ENCODE peak calls at places on chromosomes 2 and 18, in nine cellular contexts. N, O, G, B, D, W, U, E and S are unnamed samples.
A peak's percentile ranks its signal among the peaks of the same experiment; 100 is the strongest.

GRCh38 chr2:97677480-97677879 is 8.0 kb downstream of the C2orf92 start:
- DNase-seq in N (no peak), O (no peak), G (no peak), B (no peak), D (no peak), W (no peak), U (no peak), E (no peak), S (no peak)

GRCh38 chr18:32362484-32362883 is 108.2 kb downstream of the GAREM1 start:
- DNase-seq in N (no peak), O (no peak), G (no peak), B (no peak), D (no peak), W (no peak), U (no peak), E (peak; percentile 33), S (no peak)

GRCh38 chr2:33704352-33704751 is 105.3 kb upstream of the FAM98A start:
- DNase-seq in N (no peak), O (no peak), G (no peak), B (no peak), D (no peak), W (no peak), U (no peak), E (no peak), S (no peak)

GRCh38 chr2:240630771-240631560 is 5.7 kb downstream of the GPR35 start:
- DNase-seq in N (peak; percentile 32), O (no peak), G (no peak), B (no peak), D (peak; percentile 59), W (no peak), U (no peak), E (no peak), S (no peak)

GRCh38 chr2:88729061-88729745 is 37.7 kb downstream of the RPIA start:
- DNase-seq in N (no peak), O (no peak), G (no peak), B (no peak), D (no peak), W (no peak), U (no peak), E (peak; percentile 19), S (no peak)

GRCh38 chr2:241811952-241812729 is 3.1 kb downstream of the NEU4 start:
- DNase-seq in N (no peak), O (no peak), G (no peak), B (no peak), D (no peak), W (no peak), U (no peak), E (no peak), S (no peak)

GRCh38 chr2:163345795-163346573 is 389.8 kb downstream of the FIGN start:
- DNase-seq in N (no peak), O (no peak), G (no peak), B (no peak), D (no peak), W (no peak), U (peak; percentile 73), E (peak; percentile 66), S (peak; percentile 33)

GRCh38 chr2:149420053-149420963 is 89.9 kb downstream of the LYPD6 start:
- DNase-seq in N (no peak), O (no peak), G (no peak), B (no peak), D (no peak), W (no peak), U (peak; percentile 28), E (peak; percentile 39), S (no peak)

GRCh38 chr2:133667085-133667484 is 98.8 kb upstream of the NCKAP5 start:
- DNase-seq in N (no peak), O (no peak), G (no peak), B (no peak), D (no peak), W (no peak), U (no peak), E (peak; percentile 44), S (no peak)

GRCh38 chr2:239775623-239776440 is 249.3 kb downstream of the NDUFA10 start:
- DNase-seq in N (no peak), O (no peak), G (no peak), B (no peak), D (peak; percentile 45), W (no peak), U (no peak), E (no peak), S (no peak)

GRCh38 chr2:228689049-228689448 is 507.6 kb upstream of the SPHKAP start:
- DNase-seq in N (no peak), O (no peak), G (no peak), B (no peak), D (no peak), W (no peak), U (peak; percentile 70), E (peak; percentile 38), S (no peak)

GRCh38 chr2:216758431-216759155 is 63.2 kb upstream of the IGFBP5 start:
- DNase-seq in N (no peak), O (no peak), G (no peak), B (no peak), D (no peak), W (no peak), U (no peak), E (no peak), S (no peak)
- TF ChIP-seq CTCF in N (no peak), O (no peak), G (no peak), B (no peak), D (no peak), W (no peak), U (no peak), E (no peak), S (no peak)

GRCh38 chr18:55522011-55522410 is 66.0 kb downstream of the TCF4 start:
- DNase-seq in N (no peak), O (no peak), G (no peak), B (peak; percentile 55), D (no peak), W (no peak), U (no peak), E (no peak), S (peak; percentile 20)
- TF ChIP-seq CTCF in N (peak; percentile 31), O (peak; percentile 19), G (no peak), B (peak; percentile 35), D (no peak), W (peak; percentile 30), U (peak; percentile 46), E (peak; percentile 8), S (peak; percentile 35)

DNA sequence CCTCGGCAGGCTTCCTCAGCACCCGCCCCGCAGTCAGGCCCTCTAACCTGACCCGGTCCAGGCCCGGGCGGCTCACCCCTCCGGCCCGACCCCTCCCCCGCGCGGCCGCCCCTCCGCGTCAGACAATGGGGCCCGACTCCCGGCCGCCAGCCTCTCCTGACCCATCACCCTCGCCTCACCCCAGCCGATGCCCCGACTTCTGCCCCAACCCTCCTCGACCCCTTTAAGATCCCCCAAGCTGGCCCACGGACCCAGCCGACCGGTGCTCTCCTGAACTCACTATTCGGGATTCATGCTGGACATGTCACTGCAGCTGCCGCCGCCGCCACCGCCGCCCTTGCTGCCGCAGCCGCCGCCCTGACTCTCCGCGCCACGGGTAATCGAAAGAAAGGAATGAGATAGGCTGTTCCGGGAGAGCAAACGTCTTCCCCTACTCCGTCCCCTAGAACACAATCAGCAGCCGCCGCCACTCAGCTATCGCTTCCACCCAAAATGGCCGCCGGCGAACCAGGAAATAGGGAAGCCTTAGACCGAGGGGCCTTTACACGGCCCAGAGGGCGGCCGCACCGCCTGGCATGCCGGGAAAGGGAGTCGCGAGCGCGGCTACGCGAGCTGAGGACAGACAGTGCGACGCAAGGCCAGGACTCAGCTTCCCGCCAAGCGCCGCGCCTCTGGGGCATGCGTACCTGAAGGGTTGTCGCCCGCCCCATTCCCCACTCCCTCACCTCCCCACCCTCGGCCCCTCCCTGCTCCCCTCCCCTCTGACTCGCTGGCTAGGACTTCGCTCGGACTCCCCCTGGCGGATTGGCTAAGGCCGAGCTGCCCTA is at the start of gene RAB1A:
- DNase-seq in N (peak; percentile 99), O (peak; percentile 100), G (peak; percentile 100), B (peak; percentile 99), D (peak; percentile 100), W (peak; percentile 100), U (peak; percentile 100), E (peak; percentile 100), S (peak; percentile 98)
- TF ChIP-seq CTCF in N (peak; percentile 52), O (no peak), G (no peak), B (no peak), D (no peak), W (peak; percentile 61), U (no peak), E (peak; percentile 9), S (peak; percentile 6)

GRCh38 chr18:13910986-13911385 is 4.3 kb downstream of the MC2R start:
- DNase-seq in N (no peak), O (no peak), G (no peak), B (no peak), D (no peak), W (no peak), U (no peak), E (no peak), S (no peak)

GRCh38 chr18:13910501-13910900 is 4.8 kb downstream of the MC2R start:
- DNase-seq in N (no peak), O (no peak), G (no peak), B (no peak), D (no peak), W (no peak), U (no peak), E (no peak), S (no peak)

GRCh38 chr18:13912601-13913000 is 2.7 kb downstream of the MC2R start:
- DNase-seq in N (no peak), O (no peak), G (no peak), B (no peak), D (no peak), W (no peak), U (no peak), E (no peak), S (no peak)

GRCh38 chr18:13909141-13909540 is 6.2 kb downstream of the MC2R start:
- DNase-seq in N (no peak), O (no peak), G (no peak), B (no peak), D (no peak), W (no peak), U (no peak), E (no peak), S (no peak)

DNA sequence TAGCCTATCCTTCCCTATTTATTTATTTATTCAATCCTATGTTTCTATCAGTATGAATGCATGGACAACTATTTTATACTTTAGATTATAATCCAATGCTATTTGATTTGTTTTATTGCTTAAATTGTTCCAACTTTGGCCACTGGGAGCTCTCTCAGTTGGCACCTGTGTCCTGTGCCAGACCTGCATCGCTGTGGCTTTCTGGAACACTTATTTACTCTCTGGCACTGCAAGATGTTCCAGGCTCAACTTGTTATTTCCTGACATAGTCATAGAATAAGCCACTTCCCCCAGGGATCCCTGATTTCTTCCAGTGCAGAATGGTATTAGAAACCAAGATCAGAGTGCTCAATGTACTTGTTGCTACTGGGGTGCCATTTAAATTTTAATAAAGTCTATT is 5.8 kb downstream of the MC2R start:
- DNase-seq in N (no peak), O (no peak), G (no peak), B (no peak), D (no peak), W (no peak), U (no peak), E (no peak), S (no peak)
- TF ChIP-seq CTCF in N (no peak), O (no peak), G (no peak), B (no peak), D (no peak), W (no peak), U (no peak), E (no peak), S (no peak)

DNA sequence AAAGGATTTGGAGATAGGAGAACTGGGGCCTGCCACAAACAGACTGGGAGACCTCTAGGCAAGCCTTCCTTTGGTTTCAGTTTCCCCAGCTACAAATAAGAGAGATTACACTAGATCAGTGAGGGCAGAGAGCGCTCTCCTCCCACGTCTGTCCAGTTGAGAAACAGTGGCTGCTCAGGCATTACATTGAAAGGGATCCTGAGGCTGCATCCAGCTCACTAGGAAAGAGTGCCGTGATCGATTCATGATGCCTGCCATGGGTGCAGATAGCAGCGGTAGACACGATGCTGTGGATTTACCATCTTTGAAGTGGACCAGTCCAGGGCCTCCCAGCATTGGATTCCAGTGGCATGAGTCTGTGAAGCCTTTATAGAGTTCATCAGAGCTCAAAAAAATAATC is 62.6 kb downstream of the EN1 start:
- DNase-seq in N (no peak), O (no peak), G (no peak), B (no peak), D (no peak), W (no peak), U (no peak), E (no peak), S (no peak)
- TF ChIP-seq CTCF in N (no peak), O (no peak), G (no peak), B (no peak), D (no peak), W (no peak), U (no peak), E (no peak), S (no peak)